ENCODE peak calls at places on chromosomes 12 and 14, in ten cellular contexts. H is mammary epithelial cell, P is PC-9, G is nephron progenitor cell, U is brain microvascular endothelial cell, J is neural progenitor cell, Q is body of pancreas, L is esophagus muscularis mucosa, F is omental fat pad, Z is esophagus squamous epithelium. B is an unnamed sample.

GRCh38 chr12:74641694-74642093 is 104.1 kb downstream of the ATXN7L3B start:
- DNase-seq in H (no peak), P (no peak), G (no peak), U (no peak), J (no peak), Q (no peak), L (no peak), F (no peak), Z (no peak), B (no peak)

GRCh38 chr12:728781-729180 is 23.6 kb upstream of the WNK1 start:
- DNase-seq in H (no peak), P (no peak), G (no peak), U (no peak), J (no peak), Q (no peak), L (no peak), F (no peak), Z (no peak), B (no peak)

GRCh38 chr12:4005851-4006400 is 132.7 kb upstream of the PARP11 start:
- DNase-seq in H (no peak), P (no peak), G (no peak), U (no peak), J (no peak), Q (no peak), L (no peak), F (no peak), Z (no peak), B (no peak)

GRCh38 chr14:88868558-88869159 is 44.2 kb downstream of the TTC8 start:
- DNase-seq in H (peak; percentile 39), P (no peak), G (no peak), U (no peak), J (no peak), Q (no peak), L (no peak), F (no peak), Z (no peak), B (no peak)

GRCh38 chr12:4900327-4900726 is 9.4 kb upstream of the KCNA1 start:
- DNase-seq in H (peak; percentile 12), P (no peak), G (no peak), U (peak; percentile 29), J (no peak), Q (no peak), L (peak; percentile 86), F (no peak), Z (no peak), B (no peak)

GRCh38 chr12:40039598-40039997 is 66.3 kb downstream of the SLC2A13 start:
- DNase-seq in H (no peak), P (no peak), G (no peak), U (no peak), J (no peak), Q (no peak), L (no peak), F (no peak), Z (no peak), B (no peak)

GRCh38 chr14:59274991-59275391 is 86.5 kb downstream of the DAAM1 start:
- DNase-seq in H (peak; percentile 57), P (no peak), G (peak; percentile 45), U (no peak), J (peak; percentile 47), Q (no peak), L (no peak), F (no peak), Z (no peak), B (peak; percentile 42)

GRCh38 chr12:103626498-103626897 is 39.4 kb downstream of the STAB2 start:
- DNase-seq in H (peak; percentile 66), P (no peak), G (no peak), U (no peak), J (peak; percentile 62), Q (peak; percentile 75), L (peak; percentile 94), F (no peak), Z (no peak), B (peak; percentile 59)

GRCh38 chr14:23299558-23299957 is 3.1 kb downstream of the PPP1R3E start:
- DNase-seq in H (peak; percentile 41), P (no peak), G (no peak), U (no peak), J (no peak), Q (peak; percentile 30), L (no peak), F (no peak), Z (no peak), B (no peak)
- TF ChIP-seq CTCF in H (peak; percentile 13), P (peak; percentile 44), G (peak; percentile 8), U (peak; percentile 51), J (peak; percentile 38), Q (no peak), L (no peak), F (no peak), Z (no peak), B (no peak)

GRCh38 chr12:51871126-51871525 is 16.8 kb upstream of the ANKRD33 start:
- DNase-seq in H (no peak), P (no peak), G (no peak), U (no peak), J (no peak), Q (peak; percentile 46), L (no peak), F (no peak), Z (no peak), B (no peak)
- TF ChIP-seq CTCF in H (no peak), P (no peak), G (no peak), U (no peak), J (no peak), Q (no peak), L (no peak), F (no peak), Z (no peak), B (no peak)

GRCh38 chr14:19947413-19948090 is 16.8 kb downstream of the OR4K1 start:
- DNase-seq in H (no peak), P (no peak), G (no peak), U (no peak), J (no peak), Q (no peak), L (no peak), F (no peak), Z (no peak), B (no peak)
- TF ChIP-seq CTCF in H (no peak), P (no peak), G (no peak), U (no peak), J (no peak), Q (no peak), L (no peak), F (no peak), Z (no peak), B (no peak)

GRCh38 chr12:46470975-46471374 is 98.4 kb upstream of the SLC38A2 start:
- DNase-seq in H (peak; percentile 55), P (no peak), G (no peak), U (no peak), J (no peak), Q (no peak), L (no peak), F (no peak), Z (no peak), B (no peak)

GRCh38 chr12:46465307-46465706 is 92.7 kb upstream of the SLC38A2 start:
- DNase-seq in H (no peak), P (no peak), G (no peak), U (no peak), J (no peak), Q (no peak), L (no peak), F (no peak), Z (no peak), B (no peak)

GRCh38 chr12:46470039-46470627 is 97.6 kb upstream of the SLC38A2 start:
- DNase-seq in H (no peak), P (no peak), G (no peak), U (no peak), J (no peak), Q (no peak), L (no peak), F (no peak), Z (no peak), B (no peak)

GRCh38 chr12:46468813-46469212 is 96.2 kb upstream of the SLC38A2 start:
- DNase-seq in H (no peak), P (no peak), G (no peak), U (no peak), J (no peak), Q (no peak), L (no peak), F (no peak), Z (no peak), B (no peak)

GRCh38 chr12:46468159-46468558 is 95.6 kb upstream of the SLC38A2 start:
- DNase-seq in H (no peak), P (no peak), G (no peak), U (peak; percentile 44), J (no peak), Q (no peak), L (peak; percentile 62), F (no peak), Z (no peak), B (no peak)
- TF ChIP-seq CTCF in H (no peak), P (no peak), G (no peak), U (peak; percentile 22), J (no peak), Q (no peak), L (no peak), F (no peak), Z (no peak), B (peak; percentile 17)

GRCh38 chr12:67161322-67161918 is 107.7 kb upstream of the CAND1 start:
- DNase-seq in H (peak; percentile 38), P (no peak), G (peak; percentile 25), U (peak; percentile 62), J (peak; percentile 29), Q (peak; percentile 54), L (no peak), F (no peak), Z (no peak), B (peak; percentile 59)
- TF ChIP-seq CTCF in H (peak; percentile 68), P (peak; percentile 67), G (peak; percentile 53), U (peak; percentile 66), J (peak; percentile 66), Q (peak; percentile 63), L (peak; percentile 52), F (no peak), Z (no peak), B (peak; percentile 47)

GRCh38 chr12:97140355-97140754 is 233.3 kb downstream of the NEDD1 start:
- DNase-seq in H (no peak), P (no peak), G (no peak), U (no peak), J (no peak), Q (no peak), L (no peak), F (no peak), Z (no peak), B (no peak)

GRCh38 chr12:97132270-97132669 is 225.2 kb downstream of the NEDD1 start:
- DNase-seq in H (no peak), P (no peak), G (no peak), U (no peak), J (no peak), Q (no peak), L (no peak), F (no peak), Z (no peak), B (no peak)

GRCh38 chr12:97131220-97131981 is 224.3 kb downstream of the NEDD1 start:
- DNase-seq in H (no peak), P (no peak), G (no peak), U (no peak), J (peak; percentile 92), Q (no peak), L (no peak), F (no peak), Z (no peak), B (no peak)

GRCh38 chr12:97134495-97134894 is 227.4 kb downstream of the NEDD1 start:
- DNase-seq in H (no peak), P (no peak), G (no peak), U (no peak), J (no peak), Q (no peak), L (no peak), F (no peak), Z (no peak), B (no peak)
- TF ChIP-seq CTCF in H (peak; percentile 33), P (peak; percentile 26), G (no peak), U (no peak), J (peak; percentile 26), Q (no peak), L (no peak), F (no peak), Z (no peak), B (no peak)